ENCODE peak calls at places on chromosome 20, in ten cellular contexts. G is CD8-positive, alpha-beta T cell; E is IMR-90; P is CD4-positive, alpha-beta T cell; R is SK-N-MC; X is astrocyte; O is SK-N-SH; S is hepatocyte; A is tibial artery; I is psoas muscle. V is an unnamed sample.

GRCh38 chr20:62143976-62144825 is 632 bp downstream of the SS18L1 start:
- DNase-seq in I (peak; percentile 67), P (no peak), E (peak; percentile 60), G (peak; percentile 49), R (no peak), S (peak; percentile 77), A (peak; percentile 79), X (peak; percentile 55), O (peak; percentile 85), V (peak; percentile 73)

GRCh38 chr20:2103454-2104153 is 2.0 kb downstream of the STK35 start:
- DNase-seq in R (no peak), X (no peak), A (no peak), G (no peak), E (no peak), O (peak; percentile 44), S (peak; percentile 9), P (no peak), I (no peak), V (peak; percentile 26)

GRCh38 chr20:53959849-53960585 is 110.4 kb downstream of the BCAS1 start:
- DNase-seq in E (no peak), I (no peak), P (no peak), S (no peak), A (no peak), G (no peak), X (peak; percentile 31), R (no peak), O (no peak), V (no peak)

GRCh38 chr20:917416-917815 is 1.3 kb upstream of the ANGPT4 start:
- DNase-seq in P (no peak), G (no peak), E (no peak), I (no peak), R (no peak), S (no peak), X (no peak), O (no peak), A (peak; percentile 41), V (no peak)

GRCh38 chr20:47521059-47521808 is 19.5 kb downstream of the NCOA3 start:
- DNase-seq in G (no peak), O (no peak), X (no peak), P (no peak), S (peak; percentile 32), A (no peak), E (no peak), I (no peak), R (no peak), V (no peak)

GRCh38 chr20:58712116-58712822 is 19.7 kb downstream of the NPEPL1 start:
- DNase-seq in X (no peak), S (peak; percentile 4), O (peak; percentile 12), G (no peak), R (no peak), P (no peak), A (peak; percentile 51), E (no peak), I (no peak), V (no peak)

GRCh38 chr20:12108842-12109241 is 191.1 kb downstream of the BTBD3 start:
- DNase-seq in E (no peak), O (no peak), R (no peak), S (no peak), P (no peak), A (no peak), I (no peak), G (no peak), X (no peak), V (no peak)

GRCh38 chr20:15928946-15929345 is 644.3 kb downstream of the KIF16B start:
- DNase-seq in P (no peak), O (no peak), X (no peak), A (no peak), I (no peak), S (no peak), R (no peak), E (no peak), G (no peak), V (no peak)

GRCh38 chr20:58133020-58133419 is 95.4 kb downstream of the ANKRD60 start:
- DNase-seq in O (no peak), G (no peak), P (no peak), I (no peak), A (peak; percentile 79), X (no peak), E (no peak), S (no peak), R (no peak), V (no peak)

GRCh38 chr20:57596998-57597939 is 23.0 kb downstream of the ZBP1 start:
- DNase-seq in A (peak; percentile 80), G (peak; percentile 73), P (peak; percentile 59), S (peak; percentile 86), O (peak; percentile 94), E (peak; percentile 17), I (peak; percentile 72), R (no peak), X (no peak), V (peak; percentile 69)

GRCh38 chr20:51017313-51017712 is 5.6 kb downstream of the KCNG1 start:
- DNase-seq in S (no peak), X (no peak), O (no peak), G (no peak), I (no peak), P (no peak), A (no peak), E (no peak), R (no peak), V (no peak)
- H3K27ac ChIP-seq in S (no peak overlapping the region), X (no peak overlapping the region), O (no peak overlapping the region), G (no peak overlapping the region), I (no peak overlapping the region), P (no peak overlapping the region), A (no peak overlapping the region), E (no peak overlapping the region), R (no peak overlapping the region), V (no peak overlapping the region)

DNA sequence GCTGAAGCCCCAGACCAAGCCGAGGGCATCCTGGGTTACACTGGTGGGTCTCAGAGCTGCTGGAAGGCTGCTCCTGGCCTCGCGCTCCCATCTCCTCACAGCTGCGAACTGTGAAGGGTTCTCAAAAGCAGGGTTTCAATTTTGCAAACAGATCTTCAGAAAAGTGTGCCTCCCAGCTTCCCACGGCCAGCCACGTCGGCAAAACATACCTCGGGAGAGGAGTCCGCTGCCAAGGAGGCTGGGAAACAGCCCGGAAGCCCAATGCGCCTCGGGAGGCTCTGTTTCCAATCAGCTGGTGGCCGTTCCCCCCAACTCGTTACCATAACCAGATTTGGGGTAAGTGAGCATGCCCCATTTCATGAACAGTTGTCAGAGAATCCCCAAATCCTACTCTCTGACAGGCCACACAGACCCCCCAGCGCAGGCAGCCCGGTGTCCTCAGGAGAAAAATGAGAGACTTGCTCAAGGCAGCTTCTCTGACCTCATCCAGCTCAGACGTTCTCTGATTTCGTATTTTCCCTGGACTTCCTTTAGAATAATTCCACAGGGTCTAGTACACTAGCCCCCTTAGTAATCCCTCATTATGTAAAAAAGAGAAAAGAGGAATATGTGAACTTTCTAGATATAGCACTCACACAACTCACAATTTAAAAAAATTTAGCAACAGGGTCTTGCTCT is 98.4 kb downstream of the SNX5 start:
- DNase-seq in R (no peak), S (no peak), A (no peak), X (no peak), P (no peak), G (no peak), E (peak; percentile 32), O (no peak), I (no peak), V (no peak)
- H3K27ac ChIP-seq in R (no peak overlapping the region), S (peak overlapping the region; percentile 25), A (peak overlapping the region; percentile 32), X (no peak overlapping the region), P (no peak overlapping the region), G (no peak overlapping the region), E (peak overlapping the region; percentile 22), O (no peak overlapping the region), I (no peak overlapping the region), V (no peak overlapping the region)

DNA sequence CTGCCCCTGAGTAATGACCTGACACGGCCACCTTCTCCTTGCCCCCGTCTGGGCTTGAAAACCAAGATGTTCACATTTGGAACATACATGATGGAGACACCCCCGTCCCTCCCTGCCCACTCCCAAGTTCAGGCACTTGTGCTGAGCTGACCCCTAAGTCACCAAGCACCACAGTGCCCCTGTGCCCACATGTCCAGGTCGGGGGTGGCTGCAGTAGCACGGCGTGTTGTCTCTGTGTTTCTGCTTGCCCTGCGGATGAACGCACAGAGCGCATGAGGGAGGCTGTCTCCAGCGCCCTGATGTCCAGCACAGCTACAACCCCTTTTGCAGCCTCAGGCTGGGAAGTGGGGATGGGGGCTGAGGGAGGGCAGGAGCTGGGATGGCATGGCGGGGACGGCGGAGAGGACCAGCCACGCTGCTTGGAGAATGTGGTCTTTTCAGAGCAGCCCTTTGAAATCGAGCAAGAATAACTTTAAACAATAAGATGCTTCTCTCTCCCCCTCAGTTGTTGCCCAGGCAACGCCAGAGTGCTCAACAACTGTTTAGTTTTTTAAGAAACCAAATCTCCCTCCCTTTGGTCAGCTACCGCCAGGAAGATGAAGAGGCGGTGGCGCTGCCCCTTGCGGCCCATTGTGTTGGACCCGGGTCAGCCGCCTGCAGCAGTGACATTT is 33.2 kb upstream of the CDH22 start:
- DNase-seq in A (no peak), O (peak; percentile 64), I (no peak), E (no peak), P (no peak), R (no peak), G (no peak), X (no peak), S (no peak), V (no peak)
- H3K27ac ChIP-seq in A (no peak overlapping the region), O (no peak overlapping the region), I (no peak overlapping the region), E (no peak overlapping the region), P (no peak overlapping the region), R (no peak overlapping the region), G (no peak overlapping the region), X (no peak overlapping the region), S (no peak overlapping the region), V (no peak overlapping the region)

GRCh38 chr20:23178806-23179205 is 92.7 kb upstream of the CD93 start:
- DNase-seq in R (no peak), A (no peak), S (no peak), O (no peak), G (no peak), P (no peak), E (no peak), X (no peak), I (no peak), V (no peak)

GRCh38 chr20:23180451-23180921 is 94.4 kb upstream of the CD93 start:
- DNase-seq in I (no peak), G (no peak), O (no peak), P (no peak), X (no peak), E (no peak), A (no peak), S (no peak), R (no peak), V (peak; percentile 53)

GRCh38 chr20:23179766-23180403 is 93.8 kb upstream of the CD93 start:
- DNase-seq in X (no peak), R (no peak), P (no peak), E (no peak), G (no peak), A (no peak), I (no peak), O (no peak), S (no peak), V (no peak)

DNA sequence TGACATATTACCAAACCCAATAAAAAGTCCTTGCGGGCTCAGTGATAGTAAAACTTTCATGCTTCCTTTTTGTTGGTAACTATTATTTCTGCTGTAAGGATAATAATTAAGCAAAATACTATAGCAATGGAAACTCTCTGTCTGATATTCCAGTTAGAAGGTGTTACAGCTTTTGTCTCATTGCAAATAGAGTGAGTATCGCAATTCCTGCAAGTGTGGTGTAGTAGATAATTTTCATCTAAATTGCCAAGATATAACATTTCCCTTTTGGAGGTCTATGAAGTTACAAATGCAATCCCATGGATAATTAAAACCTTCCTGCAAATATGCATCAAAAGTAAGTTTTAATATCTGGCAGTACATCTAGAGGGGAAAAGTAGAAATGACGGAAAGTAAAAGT is 88.7 kb upstream of the CD93 start:
- DNase-seq in O (no peak), X (no peak), E (no peak), G (no peak), I (no peak), P (no peak), A (no peak), R (no peak), S (no peak), V (no peak)
- H3K27ac ChIP-seq in O (no peak overlapping the region), X (no peak overlapping the region), E (no peak overlapping the region), G (no peak overlapping the region), I (no peak overlapping the region), P (no peak overlapping the region), A (no peak overlapping the region), R (no peak overlapping the region), S (no peak overlapping the region), V (no peak overlapping the region)